ENCODE peak calls at places on chromosomes 3 and 15, in six cellular contexts. One of them, this sample, is unnamed.
A peak's percentile ranks its signal among the peaks of the same experiment; 100 is the strongest.

GRCh38 chr15:92810418-92811138 is 89.5 kb upstream of the CHD2 start:
- DNase-seq in AG04449: no peak
- DNase-seq in stomach: no peak
- DNase-seq in choroid plexus epithelial cell: peak; percentile 86
- DNase-seq in cardiac fibroblast: peak; percentile 88
- DNase-seq in astrocyte of the spinal cord: peak; percentile 83
- DNase-seq in this sample: peak; percentile 74

GRCh38 chr15:77504871-77505270 is 84.2 kb downstream of the HMG20A start:
- DNase-seq in AG04449: no peak
- DNase-seq in stomach: no peak
- DNase-seq in choroid plexus epithelial cell: no peak
- DNase-seq in cardiac fibroblast: no peak
- DNase-seq in astrocyte of the spinal cord: no peak
- DNase-seq in this sample: no peak

GRCh38 chr3:99562138-99562537 is 76.3 kb upstream of the COL8A1 start:
- DNase-seq in AG04449: no peak
- DNase-seq in stomach: no peak
- DNase-seq in choroid plexus epithelial cell: peak; percentile 63
- DNase-seq in cardiac fibroblast: peak; percentile 49
- DNase-seq in astrocyte of the spinal cord: peak; percentile 57
- DNase-seq in this sample: peak; percentile 57

GRCh38 chr15:86373147-86373546 is 293.5 kb downstream of the AGBL1 start:
- DNase-seq in AG04449: no peak
- DNase-seq in stomach: no peak
- DNase-seq in choroid plexus epithelial cell: no peak
- DNase-seq in cardiac fibroblast: no peak
- DNase-seq in astrocyte of the spinal cord: no peak
- DNase-seq in this sample: no peak

GRCh38 chr15:74642724-74643367 is 27.2 kb downstream of the CLK3 start:
- DNase-seq in AG04449: no peak
- DNase-seq in stomach: peak; percentile 61
- DNase-seq in choroid plexus epithelial cell: peak; percentile 66
- DNase-seq in cardiac fibroblast: peak; percentile 37
- DNase-seq in astrocyte of the spinal cord: peak; percentile 63
- DNase-seq in this sample: peak; percentile 26

GRCh38 chr3:187742351-187743171 is 2.7 kb downstream of the BCL6 start:
- DNase-seq in AG04449: no peak
- DNase-seq in stomach: peak; percentile 55
- DNase-seq in choroid plexus epithelial cell: peak; percentile 61
- DNase-seq in cardiac fibroblast: peak; percentile 52
- DNase-seq in astrocyte of the spinal cord: peak; percentile 63
- DNase-seq in this sample: peak; percentile 67

GRCh38 chr3:52028572-52028971 is 27.8 kb downstream of the DUSP7 start:
- DNase-seq in AG04449: no peak
- DNase-seq in stomach: no peak
- DNase-seq in choroid plexus epithelial cell: no peak
- DNase-seq in cardiac fibroblast: no peak
- DNase-seq in astrocyte of the spinal cord: no peak
- DNase-seq in this sample: no peak

GRCh38 chr3:110243081-110243480 is 828.5 kb upstream of the NECTIN3 start:
- DNase-seq in AG04449: peak; percentile 31
- DNase-seq in stomach: no peak
- DNase-seq in choroid plexus epithelial cell: peak; percentile 91
- DNase-seq in cardiac fibroblast: peak; percentile 74
- DNase-seq in astrocyte of the spinal cord: peak; percentile 46
- DNase-seq in this sample: peak; percentile 75

GRCh38 chr3:184289426-184289938 is 9.6 kb upstream of the PSMD2 start:
- DNase-seq in AG04449: no peak
- DNase-seq in stomach: peak; percentile 59
- DNase-seq in choroid plexus epithelial cell: peak; percentile 67
- DNase-seq in cardiac fibroblast: peak; percentile 64
- DNase-seq in astrocyte of the spinal cord: peak; percentile 27
- DNase-seq in this sample: peak; percentile 51

GRCh38 chr15:47124430-47125102 is 592.7 kb upstream of the SEMA6D start:
- DNase-seq in AG04449: no peak
- DNase-seq in stomach: no peak
- DNase-seq in choroid plexus epithelial cell: no peak
- DNase-seq in cardiac fibroblast: no peak
- DNase-seq in astrocyte of the spinal cord: no peak
- DNase-seq in this sample: no peak

GRCh38 chr3:36557021-36557707 is 176.9 kb downstream of the STAC start:
- DNase-seq in AG04449: no peak
- DNase-seq in stomach: no peak
- DNase-seq in choroid plexus epithelial cell: no peak
- DNase-seq in cardiac fibroblast: no peak
- DNase-seq in astrocyte of the spinal cord: no peak
- DNase-seq in this sample: no peak

GRCh38 chr3:189941679-189942078 is 179.0 kb downstream of the P3H2 start:
- DNase-seq in AG04449: no peak
- DNase-seq in stomach: peak; percentile 37
- DNase-seq in choroid plexus epithelial cell: peak; percentile 54
- DNase-seq in cardiac fibroblast: no peak
- DNase-seq in astrocyte of the spinal cord: peak; percentile 74
- DNase-seq in this sample: no peak

GRCh38 chr3:177777699-177778098 is 580.4 kb upstream of the TBL1XR1 start:
- DNase-seq in AG04449: no peak
- DNase-seq in stomach: peak; percentile 75
- DNase-seq in choroid plexus epithelial cell: peak; percentile 84
- DNase-seq in cardiac fibroblast: peak; percentile 46
- DNase-seq in astrocyte of the spinal cord: peak; percentile 52
- DNase-seq in this sample: peak; percentile 49

GRCh38 chr3:188123170-188123920 is 30.6 kb upstream of the LPP start:
- DNase-seq in AG04449: no peak
- DNase-seq in stomach: no peak
- DNase-seq in choroid plexus epithelial cell: peak; percentile 41
- DNase-seq in cardiac fibroblast: peak; percentile 13
- DNase-seq in astrocyte of the spinal cord: no peak
- DNase-seq in this sample: no peak

GRCh38 chr3:188458761-188459160 is 304.8 kb downstream of the LPP start:
- DNase-seq in AG04449: no peak
- DNase-seq in stomach: no peak
- DNase-seq in choroid plexus epithelial cell: no peak
- DNase-seq in cardiac fibroblast: no peak
- DNase-seq in astrocyte of the spinal cord: peak; percentile 46
- DNase-seq in this sample: peak; percentile 45

GRCh38 chr3:45665101-45665572 is 24.1 kb upstream of the SACM1L start:
- DNase-seq in AG04449: no peak
- DNase-seq in stomach: peak; percentile 70
- DNase-seq in choroid plexus epithelial cell: peak; percentile 61
- DNase-seq in cardiac fibroblast: peak; percentile 39
- DNase-seq in astrocyte of the spinal cord: no peak
- DNase-seq in this sample: peak; percentile 68

GRCh38 chr3:45660567-45660901 is 28.7 kb upstream of the SACM1L start:
- DNase-seq in AG04449: no peak
- DNase-seq in stomach: no peak
- DNase-seq in choroid plexus epithelial cell: no peak
- DNase-seq in cardiac fibroblast: no peak
- DNase-seq in astrocyte of the spinal cord: no peak
- DNase-seq in this sample: no peak

GRCh38 chr3:45667569-45667967 is 21.6 kb upstream of the SACM1L start:
- DNase-seq in AG04449: no peak
- DNase-seq in stomach: no peak
- DNase-seq in choroid plexus epithelial cell: no peak
- DNase-seq in cardiac fibroblast: no peak
- DNase-seq in astrocyte of the spinal cord: no peak
- DNase-seq in this sample: no peak

GRCh38 chr3:45666729-45667440 is 22.3 kb upstream of the SACM1L start:
- DNase-seq in AG04449: no peak
- DNase-seq in stomach: no peak
- DNase-seq in choroid plexus epithelial cell: peak; percentile 57
- DNase-seq in cardiac fibroblast: peak; percentile 78
- DNase-seq in astrocyte of the spinal cord: peak; percentile 67
- DNase-seq in this sample: no peak

GRCh38 chr3:45664558-45664957 is 24.6 kb upstream of the SACM1L start:
- DNase-seq in AG04449: no peak
- DNase-seq in stomach: peak; percentile 63
- DNase-seq in choroid plexus epithelial cell: no peak
- DNase-seq in cardiac fibroblast: no peak
- DNase-seq in astrocyte of the spinal cord: no peak
- DNase-seq in this sample: peak; percentile 50
- H3K4me3 ChIP-seq in AG04449: no peak overlapping the region
- H3K4me3 ChIP-seq in stomach: peak overlapping the region; percentile 36
- H3K4me3 ChIP-seq in choroid plexus epithelial cell: no peak overlapping the region
- H3K4me3 ChIP-seq in cardiac fibroblast: no peak overlapping the region
- H3K4me3 ChIP-seq in astrocyte of the spinal cord: no peak overlapping the region
- H3K4me3 ChIP-seq in this sample: peak overlapping the region; percentile 46

GRCh38 chr3:19029837-19030835 is 118.2 kb upstream of the KCNH8 start:
- DNase-seq in AG04449: no peak
- DNase-seq in stomach: no peak
- DNase-seq in choroid plexus epithelial cell: no peak
- DNase-seq in cardiac fibroblast: no peak
- DNase-seq in astrocyte of the spinal cord: no peak
- DNase-seq in this sample: no peak
- TF ChIP-seq CTCF in AG04449: no peak
- TF ChIP-seq CTCF in stomach: no peak
- TF ChIP-seq CTCF in choroid plexus epithelial cell: no peak
- TF ChIP-seq CTCF in cardiac fibroblast: no peak
- TF ChIP-seq CTCF in astrocyte of the spinal cord: no peak
- TF ChIP-seq CTCF in this sample: no peak

GRCh38 chr3:58010562-58010961 is 2.3 kb downstream of the FLNB start:
- DNase-seq in AG04449: no peak
- DNase-seq in stomach: no peak
- DNase-seq in choroid plexus epithelial cell: no peak
- DNase-seq in cardiac fibroblast: no peak
- DNase-seq in astrocyte of the spinal cord: no peak
- DNase-seq in this sample: peak; percentile 54
- H3K4me3 ChIP-seq in AG04449: peak overlapping the region; percentile 100
- H3K4me3 ChIP-seq in stomach: peak overlapping the region; percentile 69
- H3K4me3 ChIP-seq in choroid plexus epithelial cell: peak overlapping the region; percentile 97
- H3K4me3 ChIP-seq in cardiac fibroblast: peak overlapping the region; percentile 97
- H3K4me3 ChIP-seq in astrocyte of the spinal cord: peak overlapping the region; percentile 99
- H3K4me3 ChIP-seq in this sample: peak overlapping the region; percentile 100

GRCh38 chr15:66966256-66966655 is 99.1 kb upstream of the SMAD3 start:
- DNase-seq in AG04449: no peak
- DNase-seq in stomach: no peak
- DNase-seq in choroid plexus epithelial cell: no peak
- DNase-seq in cardiac fibroblast: no peak
- DNase-seq in astrocyte of the spinal cord: no peak
- DNase-seq in this sample: no peak
- TF ChIP-seq CTCF in AG04449: no peak
- TF ChIP-seq CTCF in stomach: no peak
- TF ChIP-seq CTCF in choroid plexus epithelial cell: peak; percentile 41
- TF ChIP-seq CTCF in cardiac fibroblast: no peak
- TF ChIP-seq CTCF in astrocyte of the spinal cord: peak; percentile 19
- TF ChIP-seq CTCF in this sample: peak; percentile 24

DNA sequence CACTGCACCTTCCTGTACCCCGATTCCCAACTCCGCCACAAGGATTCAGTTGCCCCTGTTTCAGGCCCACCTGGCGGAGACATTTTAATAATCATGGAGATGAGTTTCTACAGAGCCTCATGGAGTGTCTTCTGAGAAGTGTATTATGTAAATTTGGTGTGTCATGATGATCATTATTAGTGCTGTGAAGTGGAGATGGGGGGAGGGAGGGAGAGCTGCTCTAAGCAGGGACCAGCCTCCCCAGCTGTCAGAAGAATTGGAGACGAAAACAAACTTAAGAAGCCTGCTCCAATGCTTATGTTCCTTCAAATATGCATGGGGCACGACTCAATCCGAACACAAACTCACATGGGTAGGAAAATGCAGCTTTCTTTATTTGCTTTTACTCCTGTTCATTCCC is 127.8 kb downstream of the EPHB1 start:
- DNase-seq in AG04449: no peak
- DNase-seq in stomach: no peak
- DNase-seq in choroid plexus epithelial cell: no peak
- DNase-seq in cardiac fibroblast: no peak
- DNase-seq in astrocyte of the spinal cord: no peak
- DNase-seq in this sample: no peak
- H3K4me3 ChIP-seq in AG04449: no peak overlapping the region
- H3K4me3 ChIP-seq in stomach: no peak overlapping the region
- H3K4me3 ChIP-seq in choroid plexus epithelial cell: no peak overlapping the region
- H3K4me3 ChIP-seq in cardiac fibroblast: no peak overlapping the region
- H3K4me3 ChIP-seq in astrocyte of the spinal cord: no peak overlapping the region
- H3K4me3 ChIP-seq in this sample: no peak overlapping the region

DNA sequence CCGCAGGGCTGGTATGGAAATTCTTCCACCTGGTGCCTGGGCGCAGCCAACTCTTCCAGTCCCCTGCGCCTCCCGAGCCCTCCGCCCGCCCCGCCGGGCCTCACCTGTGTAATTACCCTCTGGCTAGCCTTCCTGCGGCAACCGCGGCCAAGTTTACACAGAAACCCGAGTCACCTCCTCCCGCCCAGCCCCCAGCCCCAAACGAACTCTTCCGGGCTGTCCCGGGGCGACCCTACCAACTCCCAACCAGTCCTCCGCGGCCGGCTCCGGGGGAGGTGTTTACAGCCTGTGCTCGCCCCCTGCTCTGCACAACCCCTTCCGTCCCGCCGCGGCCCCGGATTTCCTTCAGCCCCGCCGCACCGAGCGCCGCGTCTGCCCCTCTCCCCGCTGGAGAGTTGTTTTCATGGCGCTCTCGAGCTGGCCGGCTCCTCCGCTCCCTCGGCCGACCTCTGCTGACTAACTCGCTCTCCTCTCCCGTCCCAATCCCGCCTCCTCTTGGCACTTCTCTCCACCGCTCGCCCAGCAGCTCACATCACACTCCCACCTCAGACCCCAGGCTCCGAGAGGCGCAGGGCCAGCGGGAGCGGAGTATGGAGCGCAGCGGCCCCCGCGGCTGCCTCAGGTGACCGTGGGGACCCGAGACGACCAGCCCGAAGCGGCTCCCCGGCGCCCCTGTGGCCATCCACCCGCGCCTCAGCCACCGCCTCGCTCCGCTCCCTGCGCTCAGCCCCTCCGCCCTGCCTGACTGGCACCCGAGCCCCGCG is 538 bp downstream of the ATOSA start:
- DNase-seq in AG04449: no peak
- DNase-seq in stomach: peak; percentile 88
- DNase-seq in choroid plexus epithelial cell: peak; percentile 72
- DNase-seq in cardiac fibroblast: peak; percentile 68
- DNase-seq in astrocyte of the spinal cord: peak; percentile 69
- DNase-seq in this sample: peak; percentile 60
- TF ChIP-seq CTCF in AG04449: no peak
- TF ChIP-seq CTCF in stomach: no peak
- TF ChIP-seq CTCF in choroid plexus epithelial cell: peak; percentile 36
- TF ChIP-seq CTCF in cardiac fibroblast: peak; percentile 8
- TF ChIP-seq CTCF in astrocyte of the spinal cord: peak; percentile 12
- TF ChIP-seq CTCF in this sample: peak; percentile 19